ENCODE peak calls at places on chromosomes 13 and 19, in five cellular contexts. M is foreskin fibroblast; Z is central memory CD8-positive, alpha-beta T cell; I is RWPE1; Y is colonic mucosa. N is an unnamed sample.

GRCh38 chr13:18943273-18943672 is 238.4 kb downstream of the TUBA3C start:
- DNase-seq in M (no peak), Z (no peak), I (no peak), Y (no peak), N (no peak)

GRCh38 chr13:30676672-30677071 is 58.7 kb upstream of the ALOX5AP start:
- DNase-seq in M (no peak), Z (no peak), I (no peak), Y (no peak), N (peak; percentile 48)

GRCh38 chr19:5507056-5507624 is 51.9 kb downstream of the ZNRF4 start:
- DNase-seq in M (no peak), Z (no peak), I (no peak), Y (no peak), N (no peak)

GRCh38 chr19:52473655-52474350 is 20.4 kb downstream of the ZNF578 start:
- DNase-seq in M (no peak), Z (no peak), I (no peak), Y (no peak), N (peak; percentile 55)

GRCh38 chr13:36608474-36608873 is 65.3 kb upstream of the SERTM1 start:
- DNase-seq in M (no peak), Z (no peak), I (no peak), Y (no peak), N (no peak)

GRCh38 chr19:10583021-10583776 is 3.9 kb downstream of the AP1M2 start:
- DNase-seq in M (no peak), Z (no peak), I (no peak), Y (no peak), N (no peak)

GRCh38 chr13:25170554-25171107 is 1.5 kb downstream of the AMER2 start:
- DNase-seq in M (no peak), Z (no peak), I (no peak), Y (no peak), N (peak; percentile 70)

GRCh38 chr19:44710483-44710882 is 11.5 kb downstream of the CEACAM16 start:
- DNase-seq in M (no peak), Z (no peak), I (no peak), Y (no peak), N (no peak)

GRCh38 chr19:57280913-57281425 is 684 bp downstream of the ZNF460 start:
- DNase-seq in M (no peak), Z (peak; percentile 43), I (peak; percentile 13), Y (no peak), N (peak; percentile 58)

GRCh38 chr13:113935523-113935922 is 38.4 kb downstream of the C13orf46 start:
- DNase-seq in M (no peak), Z (no peak), I (no peak), Y (no peak), N (no peak)

GRCh38 chr19:16435238-16435911 is 36.4 kb downstream of the EPS15L1 start:
- DNase-seq in M (peak; percentile 90), Z (no peak), I (no peak), Y (peak; percentile 37), N (no peak)

GRCh38 chr19:43699506-43700367 is 16.1 kb upstream of the IRGC start:
- DNase-seq in M (peak; percentile 15), Z (no peak), I (no peak), Y (peak; percentile 51), N (peak; percentile 62)

GRCh38 chr19:47765522-47766358 is 12.8 kb upstream of the SELENOW start:
- DNase-seq in M (peak; percentile 34), Z (no peak), I (no peak), Y (peak; percentile 68), N (peak; percentile 87)

GRCh38 chr19:54149021-54149812 is 10.3 kb downstream of the LENG1 start:
- DNase-seq in M (no peak), Z (no peak), I (no peak), Y (no peak), N (no peak)

GRCh38 chr19:9431475-9431874 is 3.9 kb downstream of the ZNF266 start:
- DNase-seq in M (no peak), Z (peak; percentile 20), I (peak; percentile 13), Y (peak; percentile 27), N (peak; percentile 19)

GRCh38 chr13:36921902-36922301 is 1.9 kb upstream of the SMAD9 start:
- DNase-seq in M (no peak), Z (no peak), I (no peak), Y (no peak), N (no peak)

GRCh38 chr13:31945202-31945978 is 86.2 kb upstream of the FRY start:
- DNase-seq in M (peak; percentile 87), Z (no peak), I (peak; percentile 76), Y (peak; percentile 45), N (peak; percentile 95)

GRCh38 chr19:2551172-2551863 is 75.4 kb downstream of the GADD45B start:
- DNase-seq in M (no peak), Z (no peak), I (no peak), Y (no peak), N (no peak)

GRCh38 chr13:36997716-36998427 is 1.3 kb downstream of the ALG5 start:
- DNase-seq in M (no peak), Z (no peak), I (no peak), Y (no peak), N (no peak)

GRCh38 chr13:33208290-33208990 is 77.1 kb downstream of the STARD13 start:
- DNase-seq in M (no peak), Z (no peak), I (peak; percentile 34), Y (peak; percentile 49), N (no peak)

GRCh38 chr13:37187110-37187509 is 81.6 kb upstream of the CSNK1A1L start:
- DNase-seq in M (no peak), Z (no peak), I (no peak), Y (no peak), N (no peak)